ENCODE peak calls at places on chromosomes 2 and 18, in four cellular contexts. Q, S, J and G are unnamed samples.

GRCh38 chr18:55508637-55509036 is 79.4 kb downstream of the TCF4 start:
- DNase-seq in Q (no peak), S (no peak), J (no peak), G (no peak)

GRCh38 chr2:28689764-28690163 is 61.9 kb upstream of the PPP1CB start:
- DNase-seq in Q (no peak), S (no peak), J (no peak), G (no peak)

GRCh38 chr2:56687169-56687568 is 503.4 kb downstream of the CCDC85A start:
- DNase-seq in S (no peak), Q (no peak), J (no peak), G (no peak)

GRCh38 chr2:121810959-121811853 is 55.8 kb downstream of the TSN start:
- DNase-seq in Q (peak), J (no peak), S (peak), G (no peak)

GRCh38 chr2:237500681-237501424 is 13.8 kb downstream of the MLPH start:
- DNase-seq in J (no peak), Q (peak), S (peak), G (no peak)

GRCh38 chr2:32963941-32964340 is 17.2 kb downstream of the LTBP1 start:
- DNase-seq in Q (peak), J (no peak), S (no peak), G (no peak)

GRCh38 chr2:150484461-150484931 is 3.0 kb downstream of the RND3 start:
- DNase-seq in Q (peak), J (no peak), S (no peak), G (no peak)

GRCh38 chr2:238020816-238021215 is 40.0 kb upstream of the SCLY start:
- DNase-seq in S (no peak), Q (no peak), J (no peak), G (no peak)

GRCh38 chr2:128681351-128681906 is 362.8 kb upstream of the HS6ST1 start:
- DNase-seq in Q (no peak), J (no peak), S (no peak), G (no peak)

GRCh38 chr2:43539991-43540860 is 55.6 kb downstream of the THADA start:
- DNase-seq in Q (peak), J (no peak), S (peak), G (peak)

GRCh38 chr2:161243312-161243711 is 64.9 kb upstream of the PSMD14 start:
- DNase-seq in S (no peak), J (no peak), Q (no peak), G (no peak)

GRCh38 chr2:232577841-232578240 is 27.4 kb downstream of the EIF4E2 start:
- DNase-seq in S (no peak), Q (no peak), J (no peak), G (no peak)

GRCh38 chr2:42074661-42075060 is 26.8 kb downstream of the PKDCC start:
- DNase-seq in Q (no peak), S (no peak), J (no peak), G (no peak)

GRCh38 chr18:34764451-34764850 is 54.4 kb downstream of the DTNA start:
- DNase-seq in S (no peak), J (no peak), Q (no peak), G (no peak)

GRCh38 chr2:67581751-67582150 is 184.6 kb downstream of the ETAA1 start:
- DNase-seq in S (no peak), Q (no peak), J (no peak), G (no peak)

GRCh38 chr18:79576686-79577351 is 102.8 kb upstream of the CTDP1 start:
- DNase-seq in S (no peak), Q (peak), J (peak), G (no peak)

GRCh38 chr2:10225291-10226031 is 77.2 kb upstream of the HPCAL1 start:
- DNase-seq in J (no peak), Q (no peak), S (no peak), G (peak)

GRCh38 chr2:105129722-105130232 is 91.9 kb downstream of the MRPS9 start:
- DNase-seq in J (no peak), S (no peak), Q (no peak), G (no peak)

GRCh38 chr2:73068147-73068546 is 3.4 kb downstream of the SFXN5 start:
- DNase-seq in Q (no peak), J (no peak), S (peak), G (no peak)

GRCh38 chr2:165725421-165725820 is 68.6 kb downstream of the GALNT3 start:
- DNase-seq in J (no peak), Q (peak), S (peak), G (no peak)

GRCh38 chr2:129087133-129087813 is 768.6 kb upstream of the HS6ST1 start:
- DNase-seq in S (peak), J (no peak), Q (no peak), G (no peak)

GRCh38 chr2:154740360-154740759 is 41.9 kb downstream of the KCNJ3 start:
- DNase-seq in S (no peak), Q (no peak), J (no peak), G (no peak)

GRCh38 chr2:162092008-162092390 is 18.0 kb upstream of the DPP4 start:
- DNase-seq in Q (no peak), J (no peak), S (no peak), G (no peak)

GRCh38 chr2:231287696-231288095 is 89.3 kb downstream of the ARMC9 start:
- DNase-seq in S (peak), J (no peak), Q (no peak), G (no peak)

GRCh38 chr2:221779614-221780067 is 207.5 kb upstream of the EPHA4 start:
- DNase-seq in Q (peak), J (no peak), S (peak), G (no peak)

GRCh38 chr2:145484443-145485086 is 964.6 kb upstream of the ZEB2 start:
- DNase-seq in Q (peak), J (no peak), S (peak), G (no peak)

GRCh38 chr2:96359310-96359709 is 23.7 kb downstream of the NCAPH start:
- DNase-seq in Q (no peak), S (no peak), J (no peak), G (no peak)

GRCh38 chr2:193966590-193966989 is 1690.4 kb upstream of the SLC39A10 start:
- DNase-seq in J (no peak), S (peak), Q (peak), G (no peak)

GRCh38 chr18:59272971-59273935 is at the start of gene RAX:
- DNase-seq in J (no peak), Q (no peak), S (no peak), G (no peak)

GRCh38 chr2:98465456-98466201 is 21.0 kb downstream of the INPP4A start:
- DNase-seq in J (no peak), S (peak), Q (peak), G (peak)

GRCh38 chr18:63421514-63421913 is 762 bp downstream of the VPS4B start:
- DNase-seq in S (no peak), J (no peak), Q (no peak), G (no peak)

GRCh38 chr18:44458777-44459176 is 221.9 kb upstream of the SETBP1 start:
- DNase-seq in J (no peak), S (peak), Q (peak), G (no peak)

GRCh38 chr2:133561045-133561852 is 7.0 kb downstream of the NCKAP5 start:
- DNase-seq in J (no peak), Q (peak), S (peak), G (no peak)

GRCh38 chr2:203062126-203062525 is 47.5 kb downstream of the NBEAL1 start:
- DNase-seq in S (no peak), Q (no peak), J (no peak), G (no peak)

GRCh38 chr2:45826889-45827635 is 175.6 kb downstream of the PRKCE start:
- DNase-seq in J (no peak), Q (peak), S (peak), G (no peak)

GRCh38 chr2:48572797-48573196 is 42.8 kb downstream of the STON1 start:
- DNase-seq in S (no peak), Q (no peak), J (no peak), G (no peak)

DNA sequence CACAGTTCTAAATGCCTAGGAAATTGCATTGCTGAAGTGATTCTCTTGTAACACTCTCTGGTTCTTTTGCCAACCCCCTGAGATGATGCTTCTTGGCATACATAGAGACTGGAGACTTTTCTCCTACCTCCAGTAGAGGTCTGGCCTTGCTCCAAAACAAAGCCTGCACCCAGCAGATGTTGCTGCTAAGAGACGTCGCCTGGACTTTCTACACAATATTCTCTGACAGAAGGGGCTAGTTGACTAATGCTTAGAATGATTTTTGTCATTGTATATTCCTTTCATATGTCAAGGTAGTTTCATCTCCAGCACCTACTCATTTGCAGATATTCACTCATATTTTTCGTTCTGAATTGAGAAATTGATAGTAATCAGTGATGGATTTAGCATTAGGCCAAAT is 24.6 kb downstream of the SOWAHC start:
- DNase-seq in S (peak), Q (peak), J (no peak), G (no peak)
- TF ChIP-seq CTCF in S (no peak), Q (no peak), J (no peak), G (no peak)

GRCh38 chr2:239768907-239769573 is 256.1 kb downstream of the NDUFA10 start:
- DNase-seq in Q (no peak), S (no peak), J (no peak), G (peak)
- TF ChIP-seq CTCF in Q (no peak), S (no peak), J (no peak), G (no peak)

GRCh38 chr2:113976277-113976928 is 86.5 kb downstream of the ACTR3 start:
- DNase-seq in S (no peak), J (no peak), Q (no peak), G (no peak)

GRCh38 chr2:113978524-113979171 is 88.8 kb downstream of the ACTR3 start:
- DNase-seq in J (no peak), S (no peak), Q (no peak), G (no peak)

GRCh38 chr2:113977060-113977659 is 87.3 kb downstream of the ACTR3 start:
- DNase-seq in J (no peak), Q (no peak), S (no peak), G (no peak)

GRCh38 chr2:113979172-113980128 is 89.6 kb downstream of the ACTR3 start:
- DNase-seq in Q (no peak), J (peak), S (no peak), G (no peak)

GRCh38 chr2:113977660-113978523 is 88.0 kb downstream of the ACTR3 start:
- DNase-seq in J (no peak), Q (peak), S (peak), G (no peak)
- TF ChIP-seq CTCF in J (no peak), Q (peak), S (peak), G (no peak)

GRCh38 chr18:62399781-62400308 is 74.7 kb downstream of the TNFRSF11A start:
- DNase-seq in J (no peak), S (peak), Q (no peak), G (no peak)
- TF ChIP-seq CTCF in J (no peak), S (peak), Q (peak), G (no peak)

GRCh38 chr2:174350018-174350417 is 15.3 kb downstream of the SP9 start:
- DNase-seq in J (no peak), S (peak), Q (no peak), G (no peak)
- TF ChIP-seq CTCF in J (no peak), S (no peak), Q (peak), G (no peak)

GRCh38 chr18:8778386-8778785 is 73.0 kb downstream of the MTCL1 start:
- DNase-seq in S (no peak), Q (no peak), J (no peak), G (no peak)
- TF ChIP-seq CTCF in S (no peak), Q (no peak), J (no peak), G (no peak)

DNA sequence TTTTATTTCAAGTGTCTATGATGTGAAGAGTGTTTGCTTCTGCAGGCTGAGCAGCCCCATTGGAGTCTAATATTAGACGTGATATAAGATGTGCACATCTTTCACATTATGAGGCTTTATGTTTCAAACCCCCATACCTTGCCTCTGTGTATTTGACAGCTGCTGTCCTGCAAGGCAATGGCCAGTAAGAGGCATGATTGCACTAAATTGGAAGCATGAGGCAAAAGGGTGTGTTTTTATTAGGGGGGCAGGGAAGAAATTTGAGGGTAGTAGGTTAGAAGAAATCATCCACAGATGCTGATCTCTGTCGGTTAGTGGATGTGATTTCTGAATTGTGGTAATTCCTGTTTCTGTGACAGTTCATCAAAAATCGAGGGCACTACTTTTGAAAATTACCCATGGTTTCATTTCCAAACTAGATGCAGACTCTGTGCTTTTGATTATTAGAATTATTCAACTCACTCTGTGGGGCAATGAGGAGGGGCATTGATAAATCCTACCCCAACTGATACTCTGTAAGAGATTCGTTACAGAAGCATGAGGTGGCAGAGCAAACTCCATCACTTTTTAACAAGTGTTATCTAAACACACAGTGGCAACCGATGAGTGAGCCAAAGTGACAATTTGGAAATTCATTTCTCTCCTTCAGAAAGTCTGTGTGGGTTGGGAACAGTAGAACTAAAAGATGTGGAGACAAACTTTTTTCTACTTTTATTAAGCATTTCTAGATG is 452.9 kb downstream of the ARHGAP15 start:
- DNase-seq in Q (no peak), J (no peak), S (peak), G (no peak)
- TF ChIP-seq CTCF in Q (peak), J (no peak), S (peak), G (no peak)

GRCh38 chr2:131673400-131674173 is 145.9 kb downstream of the CCDC74A start:
- DNase-seq in J (peak), S (peak), Q (peak), G (peak)

DNA sequence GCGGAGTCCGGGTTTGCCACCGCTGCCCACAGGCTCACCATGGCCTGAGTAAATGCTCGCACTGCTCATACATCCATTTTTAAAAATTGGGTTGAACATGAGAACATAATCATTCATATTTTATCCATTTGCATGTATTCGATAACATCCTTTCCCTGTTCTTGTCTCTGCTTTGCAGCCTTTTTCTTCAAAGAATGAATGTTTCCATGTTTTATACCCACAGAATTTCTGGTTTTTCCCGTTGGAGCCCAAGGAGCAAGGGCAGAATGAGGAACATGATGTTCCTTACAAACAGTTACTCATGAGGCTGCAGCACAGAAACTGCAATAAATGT is 146.5 kb downstream of the CCDC74A start:
- DNase-seq in J (no peak), Q (no peak), S (no peak), G (no peak)
- TF ChIP-seq CTCF in J (no peak), Q (no peak), S (no peak), G (peak)